ENCODE peak calls at places on chromosomes 3 and 15, in four cellular contexts. One of them, this sample, is unnamed.
A peak's percentile ranks its signal among the peaks of the same experiment; 100 is the strongest.

GRCh38 chr3:53748512-53749271 is 97.5 kb downstream of the CHDH start:
- DNase-seq in cerebellar cortex: no peak
- DNase-seq in fibroblast of pulmonary artery: no peak
- DNase-seq in foreskin fibroblast: no peak
- DNase-seq in this sample: no peak

GRCh38 chr3:49803464-49804140 is 541 bp downstream of the INKA1 start:
- DNase-seq in fibroblast of pulmonary artery: peak; percentile 49
- DNase-seq in foreskin fibroblast: peak; percentile 64
- DNase-seq in cerebellar cortex: peak; percentile 29
- DNase-seq in this sample: peak; percentile 57

GRCh38 chr15:41978534-41978933 is 6.2 kb upstream of the EHD4 start:
- DNase-seq in cerebellar cortex: no peak
- DNase-seq in foreskin fibroblast: no peak
- DNase-seq in fibroblast of pulmonary artery: no peak
- DNase-seq in this sample: no peak

GRCh38 chr3:36164400-36164799 is 215.9 kb upstream of the STAC start:
- DNase-seq in foreskin fibroblast: no peak
- DNase-seq in cerebellar cortex: no peak
- DNase-seq in fibroblast of pulmonary artery: no peak
- DNase-seq in this sample: no peak

GRCh38 chr3:61117045-61117898 is 134.0 kb downstream of the FHIT start:
- DNase-seq in fibroblast of pulmonary artery: no peak
- DNase-seq in cerebellar cortex: no peak
- DNase-seq in foreskin fibroblast: no peak
- DNase-seq in this sample: no peak

GRCh38 chr3:45881031-45882022 is 5.0 kb upstream of the CCR9 start:
- DNase-seq in foreskin fibroblast: no peak
- DNase-seq in cerebellar cortex: no peak
- DNase-seq in fibroblast of pulmonary artery: peak; percentile 17
- DNase-seq in this sample: no peak

GRCh38 chr15:85652457-85652856 is 142.3 kb downstream of the KLHL25 start:
- DNase-seq in fibroblast of pulmonary artery: no peak
- DNase-seq in cerebellar cortex: no peak
- DNase-seq in foreskin fibroblast: no peak
- DNase-seq in this sample: no peak

GRCh38 chr15:63554337-63554927 is 42.8 kb upstream of the FBXL22 start:
- DNase-seq in fibroblast of pulmonary artery: peak; percentile 5
- DNase-seq in foreskin fibroblast: no peak
- DNase-seq in cerebellar cortex: peak; percentile 15
- DNase-seq in this sample: no peak

GRCh38 chr15:67164811-67165652 is 89.4 kb downstream of the AAGAB start:
- DNase-seq in fibroblast of pulmonary artery: peak; percentile 55
- DNase-seq in foreskin fibroblast: no peak
- DNase-seq in cerebellar cortex: no peak
- DNase-seq in this sample: no peak

GRCh38 chr3:197793246-197793645 is 2.2 kb downstream of the LRCH3 start:
- DNase-seq in cerebellar cortex: no peak
- DNase-seq in fibroblast of pulmonary artery: peak; percentile 50
- DNase-seq in foreskin fibroblast: peak; percentile 66
- DNase-seq in this sample: no peak

GRCh38 chr15:66827039-66827697 is 125.1 kb downstream of the SMAD6 start:
- DNase-seq in cerebellar cortex: no peak
- DNase-seq in foreskin fibroblast: no peak
- DNase-seq in fibroblast of pulmonary artery: no peak
- DNase-seq in this sample: no peak

GRCh38 chr3:119148493-119149180 is 2.7 kb downstream of the TEX55 start:
- DNase-seq in fibroblast of pulmonary artery: peak; percentile 26
- DNase-seq in cerebellar cortex: no peak
- DNase-seq in foreskin fibroblast: peak; percentile 58
- DNase-seq in this sample: no peak

GRCh38 chr3:38493019-38493418 is 3.1 kb upstream of the EXOG start:
- DNase-seq in cerebellar cortex: no peak
- DNase-seq in foreskin fibroblast: peak; percentile 81
- DNase-seq in fibroblast of pulmonary artery: peak; percentile 26
- DNase-seq in this sample: no peak

GRCh38 chr3:72756900-72757299 is 91.3 kb downstream of the SHQ1 start:
- DNase-seq in fibroblast of pulmonary artery: no peak
- DNase-seq in cerebellar cortex: no peak
- DNase-seq in foreskin fibroblast: no peak
- DNase-seq in this sample: no peak

GRCh38 chr3:178236555-178237277 is 299.5 kb upstream of the KCNMB2 start:
- DNase-seq in cerebellar cortex: no peak
- DNase-seq in foreskin fibroblast: peak; percentile 53
- DNase-seq in fibroblast of pulmonary artery: peak; percentile 71
- DNase-seq in this sample: no peak

GRCh38 chr15:96066852-96067490 is 263.5 kb upstream of the NR2F2 start:
- DNase-seq in fibroblast of pulmonary artery: no peak
- DNase-seq in cerebellar cortex: no peak
- DNase-seq in foreskin fibroblast: no peak
- DNase-seq in this sample: no peak

GRCh38 chr3:187242435-187242834 is 45.1 kb downstream of the RTP1 start:
- DNase-seq in cerebellar cortex: no peak
- DNase-seq in fibroblast of pulmonary artery: no peak
- DNase-seq in foreskin fibroblast: peak; percentile 65
- DNase-seq in this sample: no peak

GRCh38 chr3:123595396-123595795 is 10.5 kb upstream of the HACD2 start:
- DNase-seq in foreskin fibroblast: no peak
- DNase-seq in cerebellar cortex: no peak
- DNase-seq in fibroblast of pulmonary artery: no peak
- DNase-seq in this sample: no peak

GRCh38 chr3:129195731-129196256 is 12.1 kb upstream of the CNBP start:
- DNase-seq in cerebellar cortex: peak; percentile 93
- DNase-seq in foreskin fibroblast: peak; percentile 96
- DNase-seq in fibroblast of pulmonary artery: peak; percentile 95
- DNase-seq in this sample: no peak

GRCh38 chr15:39014682-39015081 is 450.1 kb upstream of the RASGRP1 start:
- DNase-seq in cerebellar cortex: no peak
- DNase-seq in fibroblast of pulmonary artery: no peak
- DNase-seq in foreskin fibroblast: no peak
- DNase-seq in this sample: no peak

GRCh38 chr15:75229191-75230015 is 27.7 kb downstream of the C15orf39 start:
- DNase-seq in foreskin fibroblast: peak; percentile 30
- DNase-seq in fibroblast of pulmonary artery: no peak
- DNase-seq in cerebellar cortex: no peak
- DNase-seq in this sample: no peak

GRCh38 chr15:59299919-59300617 is 72.6 kb downstream of the MYO1E start:
- DNase-seq in fibroblast of pulmonary artery: peak; percentile 98
- DNase-seq in cerebellar cortex: peak; percentile 5
- DNase-seq in foreskin fibroblast: peak; percentile 98
- DNase-seq in this sample: peak; percentile 22

GRCh38 chr3:194671511-194671899 is 486 bp downstream of the LSG1 start:
- DNase-seq in foreskin fibroblast: peak; percentile 74
- DNase-seq in cerebellar cortex: peak; percentile 47
- DNase-seq in fibroblast of pulmonary artery: peak; percentile 56
- DNase-seq in this sample: no peak

GRCh38 chr15:100653608-100654007 is 51.2 kb downstream of the ASB7 start:
- DNase-seq in cerebellar cortex: no peak
- DNase-seq in foreskin fibroblast: no peak
- DNase-seq in fibroblast of pulmonary artery: no peak
- DNase-seq in this sample: no peak

GRCh38 chr3:44342191-44342790 is 3.7 kb downstream of the TCAIM start:
- DNase-seq in foreskin fibroblast: peak; percentile 74
- DNase-seq in fibroblast of pulmonary artery: peak; percentile 79
- DNase-seq in cerebellar cortex: no peak
- DNase-seq in this sample: no peak

GRCh38 chr3:134486577-134487041 is 752 bp downstream of the CEP63 start:
- DNase-seq in fibroblast of pulmonary artery: peak; percentile 37
- DNase-seq in foreskin fibroblast: peak; percentile 42
- DNase-seq in cerebellar cortex: peak; percentile 37
- DNase-seq in this sample: no peak

GRCh38 chr15:80234883-80235282 is 17.1 kb downstream of the CTXND1 start:
- DNase-seq in cerebellar cortex: no peak
- DNase-seq in fibroblast of pulmonary artery: peak; percentile 50
- DNase-seq in foreskin fibroblast: peak; percentile 20
- DNase-seq in this sample: no peak

GRCh38 chr3:136186330-136186729 is 9.8 kb downstream of the MSL2 start:
- DNase-seq in cerebellar cortex: no peak
- DNase-seq in foreskin fibroblast: no peak
- DNase-seq in fibroblast of pulmonary artery: no peak
- DNase-seq in this sample: no peak

GRCh38 chr3:89372456-89372855 is 265.0 kb downstream of the EPHA3 start:
- DNase-seq in fibroblast of pulmonary artery: no peak
- DNase-seq in cerebellar cortex: no peak
- DNase-seq in foreskin fibroblast: peak; percentile 64
- DNase-seq in this sample: no peak

GRCh38 chr3:186425788-186426730 is 64.0 kb upstream of the DGKG start:
- DNase-seq in cerebellar cortex: no peak
- DNase-seq in foreskin fibroblast: peak; percentile 70
- DNase-seq in fibroblast of pulmonary artery: peak; percentile 25
- DNase-seq in this sample: no peak

GRCh38 chr3:139310474-139310933 is 33.3 kb upstream of the MRPS22 start:
- DNase-seq in cerebellar cortex: no peak
- DNase-seq in fibroblast of pulmonary artery: peak; percentile 84
- DNase-seq in foreskin fibroblast: peak; percentile 96
- DNase-seq in this sample: no peak

GRCh38 chr3:112931737-112932521 is 43.0 kb downstream of the CD200R1 start:
- DNase-seq in cerebellar cortex: no peak
- DNase-seq in foreskin fibroblast: no peak
- DNase-seq in fibroblast of pulmonary artery: no peak
- DNase-seq in this sample: no peak

GRCh38 chr3:66418432-66419052 is 82.3 kb downstream of the LRIG1 start:
- DNase-seq in cerebellar cortex: no peak
- DNase-seq in foreskin fibroblast: no peak
- DNase-seq in fibroblast of pulmonary artery: no peak
- DNase-seq in this sample: no peak

GRCh38 chr3:16357191-16357590 is 92.2 kb downstream of the OXNAD1 start:
- DNase-seq in foreskin fibroblast: peak; percentile 23
- DNase-seq in fibroblast of pulmonary artery: peak; percentile 18
- DNase-seq in cerebellar cortex: no peak
- DNase-seq in this sample: no peak